ENCODE peak calls at places on chromosomes 13 and 19, in nine cellular contexts. A, B, R, G, W, S, M, K and O are unnamed samples.

GRCh38 chr19:14471436-14472187 is 3.5 kb downstream of the PTGER1 start:
- DNase-seq in A (no peak), B (no peak), R (no peak), G (no peak), W (no peak), S (no peak), M (no peak), K (no peak), O (no peak)

GRCh38 chr13:99605417-99606321 is 104.4 kb downstream of the TM9SF2 start:
- DNase-seq in A (peak; percentile 52), B (peak; percentile 46), R (no peak), G (peak; percentile 44), W (peak; percentile 31), S (peak; percentile 72), M (peak; percentile 89), K (peak; percentile 88), O (peak; percentile 61)

GRCh38 chr13:41384749-41385503 is 72.4 kb upstream of the RGCC start:
- DNase-seq in A (peak; percentile 20), B (no peak), R (no peak), G (no peak), W (no peak), S (no peak), M (no peak), K (no peak), O (no peak)

GRCh38 chr13:43473437-43473836 is 313.3 kb downstream of the ENOX1 start:
- DNase-seq in A (peak; percentile 78), B (no peak), R (no peak), G (no peak), W (no peak), S (no peak), M (no peak), K (no peak), O (no peak)

GRCh38 chr19:43997631-43998290 is 5.0 kb upstream of the ZNF230 start:
- DNase-seq in A (no peak), B (no peak), R (peak; percentile 20), G (peak; percentile 74), W (no peak), S (no peak), M (no peak), K (no peak), O (no peak)

GRCh38 chr19:58434217-58434616 is 5.7 kb downstream of the ZNF132 start:
- DNase-seq in A (no peak), B (no peak), R (no peak), G (no peak), W (no peak), S (no peak), M (no peak), K (no peak), O (no peak)

GRCh38 chr13:39364797-39365468 is 238.1 kb downstream of the LHFPL6 start:
- DNase-seq in A (peak; percentile 55), B (no peak), R (peak; percentile 14), G (no peak), W (no peak), S (no peak), M (no peak), K (no peak), O (no peak)

GRCh38 chr19:18297308-18297707 is 15.9 kb upstream of the JUND start:
- DNase-seq in A (no peak), B (no peak), R (no peak), G (no peak), W (peak; percentile 53), S (no peak), M (no peak), K (no peak), O (no peak)

GRCh38 chr19:13055213-13056051 is 47.2 kb downstream of the LYL1 start:
- DNase-seq in A (no peak), B (no peak), R (peak; percentile 87), G (peak; percentile 46), W (peak; percentile 92), S (peak; percentile 83), M (no peak), K (peak; percentile 95), O (no peak)

GRCh38 chr13:49867834-49868233 is 68.3 kb downstream of the SPRYD7 start:
- DNase-seq in A (no peak), B (no peak), R (no peak), G (no peak), W (no peak), S (no peak), M (no peak), K (no peak), O (no peak)

GRCh38 chr19:49151339-49152217 is 3.6 kb downstream of the HRC start:
- DNase-seq in A (peak; percentile 79), B (peak; percentile 58), R (no peak), G (peak; percentile 88), W (no peak), S (peak; percentile 92), M (no peak), K (peak; percentile 97), O (no peak)

GRCh38 chr19:53519431-53519830 is 18.5 kb upstream of the ZNF331 start:
- DNase-seq in A (no peak), B (no peak), R (no peak), G (peak; percentile 42), W (peak; percentile 29), S (no peak), M (no peak), K (peak; percentile 75), O (no peak)

GRCh38 chr13:66994498-66995365 is 235.4 kb downstream of the PCDH9 start:
- DNase-seq in A (no peak), B (no peak), R (no peak), G (no peak), W (no peak), S (no peak), M (peak; percentile 50), K (no peak), O (peak; percentile 13)

GRCh38 chr19:17020823-17021222 is 5.8 kb downstream of the CPAMD8 start:
- DNase-seq in A (no peak), B (no peak), R (no peak), G (no peak), W (no peak), S (no peak), M (no peak), K (no peak), O (no peak)

GRCh38 chr19:43534811-43535761 is 2.1 kb downstream of the ZNF575 start:
- DNase-seq in A (peak; percentile 79), B (peak; percentile 79), R (no peak), G (peak; percentile 81), W (peak; percentile 73), S (peak; percentile 76), M (peak; percentile 87), K (peak; percentile 89), O (peak; percentile 39)

GRCh38 chr19:57351867-57352266 is 796 bp downstream of the ZNF304 start:
- DNase-seq in A (no peak), B (no peak), R (no peak), G (no peak), W (no peak), S (no peak), M (no peak), K (no peak), O (no peak)

GRCh38 chr19:8609210-8610040 is 1.1 kb downstream of the ADAMTS10 start:
- DNase-seq in A (peak; percentile 68), B (peak; percentile 69), R (no peak), G (peak; percentile 74), W (peak; percentile 50), S (peak; percentile 73), M (no peak), K (peak; percentile 93), O (no peak)

GRCh38 chr13:105979131-105979530 is 556.3 kb downstream of the EFNB2 start:
- DNase-seq in A (no peak), B (no peak), R (no peak), G (no peak), W (no peak), S (no peak), M (no peak), K (no peak), O (no peak)

GRCh38 chr13:105984236-105984635 is 551.2 kb downstream of the EFNB2 start:
- DNase-seq in A (no peak), B (no peak), R (no peak), G (no peak), W (no peak), S (no peak), M (no peak), K (no peak), O (no peak)

GRCh38 chr13:105979586-105979985 is 555.9 kb downstream of the EFNB2 start:
- DNase-seq in A (peak; percentile 70), B (no peak), R (no peak), G (no peak), W (no peak), S (no peak), M (no peak), K (no peak), O (no peak)

GRCh38 chr13:105982219-105982618 is 553.2 kb downstream of the EFNB2 start:
- DNase-seq in A (peak; percentile 40), B (peak; percentile 18), R (no peak), G (no peak), W (no peak), S (no peak), M (no peak), K (no peak), O (no peak)
- TF ChIP-seq CTCF in A (peak; percentile 8), B (peak; percentile 24), R (no peak), G (no peak), W (no peak), S (no peak), M (no peak), K (no peak), O (no peak)

DNA sequence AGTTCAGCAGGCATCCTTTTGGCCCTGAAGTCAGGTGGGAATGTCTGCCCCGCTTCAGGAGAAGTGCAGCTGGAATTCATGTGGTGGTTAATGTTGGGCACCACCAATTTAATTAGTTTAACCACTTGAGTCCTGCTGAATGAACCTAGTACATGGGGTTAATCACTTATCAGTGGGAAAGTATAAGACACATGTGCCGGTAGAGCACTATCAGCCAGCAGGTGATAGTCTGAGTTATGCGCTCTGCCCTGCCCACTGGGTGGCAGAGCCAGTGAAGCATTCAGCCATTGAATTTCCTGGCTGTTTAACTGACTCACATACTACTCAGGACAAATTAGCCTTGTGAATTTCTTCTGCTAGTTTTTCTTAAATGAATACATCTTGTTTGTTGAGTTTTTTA is 789.7 kb upstream of the PRR20A start:
- DNase-seq in A (peak; percentile 0), B (no peak), R (no peak), G (no peak), W (no peak), S (no peak), M (no peak), K (no peak), O (no peak)
- TF ChIP-seq CTCF in A (no peak), B (no peak), R (no peak), G (no peak), W (no peak), S (no peak), M (no peak), K (no peak), O (no peak)

GRCh38 chr13:86569119-86569518 is 769.9 kb upstream of the SLITRK6 start:
- DNase-seq in A (no peak), B (no peak), R (no peak), G (no peak), W (no peak), S (no peak), M (no peak), K (no peak), O (no peak)
- TF ChIP-seq CTCF in A (no peak), B (no peak), R (no peak), G (no peak), W (no peak), S (no peak), M (no peak), K (no peak), O (no peak)

DNA sequence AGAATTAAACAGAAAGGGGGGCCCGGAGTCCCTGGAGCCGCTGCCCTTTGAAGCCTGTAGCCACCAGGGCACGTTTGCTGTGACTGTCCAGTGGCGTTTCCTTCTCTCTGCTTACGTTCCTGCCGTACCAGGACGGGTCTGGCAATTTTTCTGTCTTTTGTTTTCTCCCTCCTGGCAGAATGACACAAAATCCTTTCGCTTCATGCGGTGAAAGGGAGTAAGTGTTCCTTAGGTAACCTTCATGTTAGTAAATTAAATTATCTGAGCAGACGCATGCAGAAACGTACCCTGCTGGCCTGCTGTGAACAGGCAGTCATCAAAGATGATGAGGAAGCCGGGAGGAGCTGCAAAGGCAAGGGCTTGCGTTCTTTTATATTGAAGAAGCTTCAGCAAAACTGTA is 299.3 kb upstream of the ARGLU1 start:
- DNase-seq in A (no peak), B (no peak), R (no peak), G (no peak), W (no peak), S (no peak), M (no peak), K (no peak), O (no peak)
- TF ChIP-seq CTCF in A (no peak), B (no peak), R (no peak), G (no peak), W (no peak), S (peak; percentile 9), M (no peak), K (no peak), O (no peak)